ENCODE peak calls at places on chromosomes 4 and X, in ten cellular contexts. One of them, this sample, is unnamed.

GRCh38 chr4:185839770-185840169 is 27.8 kb upstream of the SORBS2 start:
- DNase-seq in left lung: no peak
- DNase-seq in breast epithelium: no peak
- DNase-seq in lung: no peak
- DNase-seq in aorta: no peak
- DNase-seq in heart left ventricle: no peak
- DNase-seq in A549: no peak
- DNase-seq in right lobe of liver: no peak
- DNase-seq in lower lobe of right lung: no peak
- DNase-seq in upper lobe of right lung: no peak
- DNase-seq in this sample: no peak

GRCh38 chrX:118974088-118974907 is at the start of gene LONRF3:
- DNase-seq in lung: peak; percentile 74
- DNase-seq in right lobe of liver: peak; percentile 86
- DNase-seq in aorta: peak; percentile 92
- DNase-seq in lower lobe of right lung: peak; percentile 88
- DNase-seq in left lung: peak; percentile 92
- DNase-seq in upper lobe of right lung: peak; percentile 88
- DNase-seq in heart left ventricle: peak; percentile 68
- DNase-seq in A549: peak; percentile 53
- DNase-seq in breast epithelium: peak; percentile 57
- DNase-seq in this sample: peak; percentile 79

GRCh38 chr4:6105311-6105911 is 87.2 kb upstream of the C4orf50 start:
- DNase-seq in right lobe of liver: no peak
- DNase-seq in breast epithelium: no peak
- DNase-seq in upper lobe of right lung: no peak
- DNase-seq in heart left ventricle: no peak
- DNase-seq in lower lobe of right lung: no peak
- DNase-seq in left lung: no peak
- DNase-seq in lung: no peak
- DNase-seq in aorta: no peak
- DNase-seq in A549: no peak
- DNase-seq in this sample: no peak

GRCh38 chrX:47556045-47556623 is 4.9 kb upstream of the ARAF start:
- DNase-seq in left lung: peak; percentile 87
- DNase-seq in A549: peak; percentile 81
- DNase-seq in lower lobe of right lung: peak; percentile 90
- DNase-seq in breast epithelium: peak; percentile 79
- DNase-seq in heart left ventricle: peak; percentile 90
- DNase-seq in aorta: peak; percentile 92
- DNase-seq in lung: peak; percentile 89
- DNase-seq in right lobe of liver: peak; percentile 86
- DNase-seq in upper lobe of right lung: peak; percentile 91
- DNase-seq in this sample: peak; percentile 92

GRCh38 chrX:41043950-41044349 is 41.3 kb upstream of the USP9X start:
- DNase-seq in right lobe of liver: no peak
- DNase-seq in lower lobe of right lung: no peak
- DNase-seq in heart left ventricle: no peak
- DNase-seq in left lung: no peak
- DNase-seq in aorta: no peak
- DNase-seq in A549: no peak
- DNase-seq in lung: no peak
- DNase-seq in breast epithelium: no peak
- DNase-seq in upper lobe of right lung: no peak
- DNase-seq in this sample: no peak

GRCh38 chrX:21479695-21480280 is 105.6 kb downstream of the CNKSR2 start:
- DNase-seq in upper lobe of right lung: no peak
- DNase-seq in breast epithelium: no peak
- DNase-seq in left lung: no peak
- DNase-seq in aorta: no peak
- DNase-seq in lower lobe of right lung: no peak
- DNase-seq in A549: peak; percentile 6
- DNase-seq in right lobe of liver: no peak
- DNase-seq in heart left ventricle: no peak
- DNase-seq in lung: no peak
- DNase-seq in this sample: no peak

GRCh38 chr4:140151700-140152014 is 2.3 kb downstream of the MAML3 start:
- DNase-seq in breast epithelium: peak; percentile 76
- DNase-seq in lower lobe of right lung: peak; percentile 87
- DNase-seq in A549: peak; percentile 80
- DNase-seq in upper lobe of right lung: peak; percentile 86
- DNase-seq in aorta: peak; percentile 82
- DNase-seq in left lung: no peak
- DNase-seq in right lobe of liver: peak; percentile 93
- DNase-seq in lung: peak; percentile 81
- DNase-seq in heart left ventricle: peak; percentile 87
- DNase-seq in this sample: peak; percentile 84

GRCh38 chrX:103919336-103919682 is 43.1 kb upstream of the TMSB15B start:
- DNase-seq in breast epithelium: no peak
- DNase-seq in A549: peak; percentile 72
- DNase-seq in left lung: no peak
- DNase-seq in upper lobe of right lung: no peak
- DNase-seq in lung: no peak
- DNase-seq in lower lobe of right lung: no peak
- DNase-seq in aorta: no peak
- DNase-seq in heart left ventricle: no peak
- DNase-seq in right lobe of liver: no peak
- DNase-seq in this sample: no peak

GRCh38 chr4:134952305-134952704 is 750.7 kb upstream of the PABPC4L start:
- DNase-seq in A549: no peak
- DNase-seq in left lung: peak; percentile 53
- DNase-seq in heart left ventricle: no peak
- DNase-seq in aorta: no peak
- DNase-seq in upper lobe of right lung: peak; percentile 40
- DNase-seq in right lobe of liver: no peak
- DNase-seq in lung: no peak
- DNase-seq in lower lobe of right lung: peak; percentile 31
- DNase-seq in breast epithelium: no peak
- DNase-seq in this sample: no peak

GRCh38 chrX:148134578-148134977 is 153.4 kb downstream of the FMR1NB start:
- DNase-seq in left lung: no peak
- DNase-seq in right lobe of liver: no peak
- DNase-seq in upper lobe of right lung: no peak
- DNase-seq in A549: no peak
- DNase-seq in aorta: no peak
- DNase-seq in heart left ventricle: no peak
- DNase-seq in lower lobe of right lung: no peak
- DNase-seq in lung: no peak
- DNase-seq in breast epithelium: no peak
- DNase-seq in this sample: no peak

GRCh38 chr4:119536572-119537528 is 91.8 kb downstream of the PDE5A start:
- DNase-seq in upper lobe of right lung: no peak
- DNase-seq in breast epithelium: no peak
- DNase-seq in aorta: no peak
- DNase-seq in lower lobe of right lung: no peak
- DNase-seq in lung: no peak
- DNase-seq in heart left ventricle: no peak
- DNase-seq in left lung: no peak
- DNase-seq in A549: no peak
- DNase-seq in right lobe of liver: no peak
- DNase-seq in this sample: no peak

GRCh38 chr4:46839128-46839527 is 69.9 kb downstream of the COX7B2 start:
- DNase-seq in right lobe of liver: no peak
- DNase-seq in aorta: no peak
- DNase-seq in heart left ventricle: no peak
- DNase-seq in A549: no peak
- DNase-seq in lung: no peak
- DNase-seq in left lung: no peak
- DNase-seq in lower lobe of right lung: no peak
- DNase-seq in breast epithelium: no peak
- DNase-seq in upper lobe of right lung: no peak
- DNase-seq in this sample: no peak

GRCh38 chr4:80129785-80130184 is 56.8 kb upstream of the ANTXR2 start:
- DNase-seq in lung: no peak
- DNase-seq in heart left ventricle: no peak
- DNase-seq in breast epithelium: no peak
- DNase-seq in A549: no peak
- DNase-seq in lower lobe of right lung: no peak
- DNase-seq in upper lobe of right lung: no peak
- DNase-seq in aorta: no peak
- DNase-seq in left lung: no peak
- DNase-seq in right lobe of liver: no peak
- DNase-seq in this sample: no peak

GRCh38 chrX:66728818-66729271 is 90.0 kb upstream of the EDA2R start:
- DNase-seq in right lobe of liver: peak; percentile 52
- DNase-seq in heart left ventricle: peak; percentile 23
- DNase-seq in left lung: no peak
- DNase-seq in lower lobe of right lung: peak; percentile 49
- DNase-seq in aorta: peak; percentile 72
- DNase-seq in lung: peak; percentile 44
- DNase-seq in A549: peak; percentile 30
- DNase-seq in breast epithelium: peak; percentile 54
- DNase-seq in upper lobe of right lung: peak; percentile 66
- DNase-seq in this sample: peak; percentile 38

GRCh38 chr4:37999000-37999745 is 39.0 kb downstream of the PTTG2 start:
- DNase-seq in upper lobe of right lung: no peak
- DNase-seq in lung: no peak
- DNase-seq in right lobe of liver: no peak
- DNase-seq in aorta: no peak
- DNase-seq in breast epithelium: no peak
- DNase-seq in lower lobe of right lung: no peak
- DNase-seq in left lung: no peak
- DNase-seq in heart left ventricle: no peak
- DNase-seq in A549: no peak
- DNase-seq in this sample: peak; percentile 37

GRCh38 chr4:8295471-8295870 is 25.9 kb downstream of the HTRA3 start:
- DNase-seq in upper lobe of right lung: peak; percentile 46
- DNase-seq in lower lobe of right lung: peak; percentile 21
- DNase-seq in lung: no peak
- DNase-seq in A549: no peak
- DNase-seq in right lobe of liver: no peak
- DNase-seq in breast epithelium: no peak
- DNase-seq in aorta: peak; percentile 56
- DNase-seq in heart left ventricle: peak; percentile 6
- DNase-seq in left lung: peak; percentile 57
- DNase-seq in this sample: no peak

GRCh38 chrX:91389026-91389425 is 45.6 kb upstream of the PABPC5 start:
- DNase-seq in right lobe of liver: no peak
- DNase-seq in lower lobe of right lung: no peak
- DNase-seq in aorta: no peak
- DNase-seq in A549: no peak
- DNase-seq in lung: no peak
- DNase-seq in upper lobe of right lung: no peak
- DNase-seq in breast epithelium: no peak
- DNase-seq in heart left ventricle: no peak
- DNase-seq in left lung: no peak
- DNase-seq in this sample: no peak
- H3K4me3 ChIP-seq in right lobe of liver: no peak overlapping the region
- H3K4me3 ChIP-seq in lower lobe of right lung: no peak overlapping the region
- H3K4me3 ChIP-seq in aorta: no peak overlapping the region
- H3K4me3 ChIP-seq in A549: no peak overlapping the region
- H3K4me3 ChIP-seq in lung: no peak overlapping the region
- H3K4me3 ChIP-seq in upper lobe of right lung: no peak overlapping the region
- H3K4me3 ChIP-seq in breast epithelium: no peak overlapping the region
- H3K4me3 ChIP-seq in heart left ventricle: no peak overlapping the region
- H3K4me3 ChIP-seq in left lung: no peak overlapping the region
- H3K4me3 ChIP-seq in this sample: no peak overlapping the region

DNA sequence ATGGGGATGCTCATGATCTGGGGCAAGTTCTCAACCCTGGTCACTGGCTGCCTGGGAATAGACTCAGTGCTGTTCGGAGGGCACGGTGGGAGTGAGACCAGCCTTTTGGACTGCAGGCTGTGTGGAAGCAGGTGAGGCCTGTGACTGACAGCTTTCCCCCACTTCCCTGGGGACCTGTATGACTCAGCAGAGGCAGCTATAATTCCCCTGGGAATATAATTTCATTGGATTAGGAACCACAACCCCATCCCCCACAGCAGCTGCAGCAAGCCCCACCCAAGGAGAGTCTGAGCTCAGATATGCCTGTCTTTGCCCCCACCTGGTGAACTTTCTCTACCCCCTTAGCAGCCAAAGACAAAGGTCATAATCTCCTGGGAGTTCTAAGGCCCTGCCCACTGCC is 408.6 kb downstream of the PPP3CA start:
- DNase-seq in heart left ventricle: no peak
- DNase-seq in lung: no peak
- DNase-seq in breast epithelium: no peak
- DNase-seq in A549: no peak
- DNase-seq in aorta: no peak
- DNase-seq in right lobe of liver: no peak
- DNase-seq in upper lobe of right lung: no peak
- DNase-seq in lower lobe of right lung: no peak
- DNase-seq in left lung: peak; percentile 35
- DNase-seq in this sample: no peak
- H3K4me1 ChIP-seq in heart left ventricle: no peaks in the 10 kb centered on the region
- H3K4me1 ChIP-seq in lung: no peaks in the 10 kb centered on the region
- H3K4me1 ChIP-seq in breast epithelium: no peaks in the 10 kb centered on the region
- H3K4me1 ChIP-seq in A549: no peaks in the 10 kb centered on the region
- H3K4me1 ChIP-seq in aorta: no peaks in the 10 kb centered on the region
- H3K4me1 ChIP-seq in right lobe of liver: no peaks in the 10 kb centered on the region
- H3K4me1 ChIP-seq in upper lobe of right lung: no peaks in the 10 kb centered on the region
- H3K4me1 ChIP-seq in lower lobe of right lung: no peaks in the 10 kb centered on the region
- H3K4me1 ChIP-seq in left lung: no peaks in the 10 kb centered on the region
- H3K4me1 ChIP-seq in this sample: no peaks in the 10 kb centered on the region

GRCh38 chr4:53161475-53162423 is 204.1 kb downstream of the SCFD2 start:
- DNase-seq in lung: no peak
- DNase-seq in breast epithelium: no peak
- DNase-seq in A549: no peak
- DNase-seq in right lobe of liver: no peak
- DNase-seq in aorta: no peak
- DNase-seq in upper lobe of right lung: no peak
- DNase-seq in left lung: no peak
- DNase-seq in heart left ventricle: no peak
- DNase-seq in lower lobe of right lung: no peak
- DNase-seq in this sample: no peak
- H3K4me3 ChIP-seq in lung: no peak overlapping the region
- H3K4me3 ChIP-seq in breast epithelium: no peak overlapping the region
- H3K4me3 ChIP-seq in A549: no peak overlapping the region
- H3K4me3 ChIP-seq in right lobe of liver: no peak overlapping the region
- H3K4me3 ChIP-seq in aorta: no peak overlapping the region
- H3K4me3 ChIP-seq in upper lobe of right lung: no peak overlapping the region
- H3K4me3 ChIP-seq in left lung: no peak overlapping the region
- H3K4me3 ChIP-seq in heart left ventricle: no peak overlapping the region
- H3K4me3 ChIP-seq in lower lobe of right lung: no peak overlapping the region
- H3K4me3 ChIP-seq in this sample: no peak overlapping the region

DNA sequence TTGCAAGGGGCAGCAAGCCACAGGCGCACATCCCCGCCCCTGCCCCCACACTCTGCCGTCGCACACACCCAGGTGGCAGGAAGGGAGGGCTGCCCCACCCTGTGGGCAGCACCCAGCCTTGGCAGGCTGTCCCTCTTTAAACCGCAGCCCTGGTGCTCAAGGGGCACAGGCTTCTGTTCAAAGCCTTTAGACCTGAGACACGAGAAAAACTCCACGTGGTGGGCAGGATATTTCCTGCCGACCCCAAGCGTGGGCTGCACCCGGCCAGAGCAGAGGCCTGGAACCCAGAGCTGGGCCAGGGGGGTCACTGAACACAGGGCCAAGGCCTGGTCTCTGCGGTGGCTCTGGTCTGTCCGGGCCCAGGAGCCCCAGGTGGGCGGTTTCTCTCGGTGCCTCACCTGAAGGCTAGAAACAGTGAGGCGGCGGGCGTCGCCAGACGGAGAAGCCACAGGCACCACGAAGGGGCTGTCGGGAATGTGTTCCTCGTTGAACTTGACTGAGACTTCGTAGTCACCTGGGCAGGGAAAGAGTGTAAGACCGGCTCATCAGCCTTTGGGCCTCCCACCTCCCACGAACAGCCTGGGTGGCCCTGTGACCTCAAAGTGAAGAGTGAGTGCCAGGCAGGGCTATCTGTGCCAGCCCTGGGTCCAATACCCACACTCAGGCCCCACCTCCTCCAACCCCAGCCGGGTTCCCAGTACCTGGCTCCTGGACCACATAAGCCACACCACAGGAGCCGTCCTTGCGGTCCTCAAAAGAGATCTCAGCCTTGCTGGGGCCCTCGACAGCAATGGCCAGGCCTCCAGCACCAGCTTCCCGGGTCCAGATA is 23.0 kb downstream of the FLNA start:
- DNase-seq in upper lobe of right lung: peak; percentile 67
- DNase-seq in breast epithelium: no peak
- DNase-seq in heart left ventricle: no peak
- DNase-seq in lung: no peak
- DNase-seq in lower lobe of right lung: peak; percentile 54
- DNase-seq in aorta: no peak
- DNase-seq in left lung: peak; percentile 50
- DNase-seq in right lobe of liver: no peak
- DNase-seq in A549: no peak
- DNase-seq in this sample: no peak
- H3K4me1 ChIP-seq in upper lobe of right lung: no peaks in the 10 kb centered on the region
- H3K4me1 ChIP-seq in breast epithelium: no peaks in the 10 kb centered on the region
- H3K4me1 ChIP-seq in heart left ventricle: peaks cover 14% of the 10 kb centered on the region
- H3K4me1 ChIP-seq in lung: peaks cover 3% of the 10 kb centered on the region
- H3K4me1 ChIP-seq in lower lobe of right lung: peaks cover 33% of the 10 kb centered on the region
- H3K4me1 ChIP-seq in aorta: no peaks in the 10 kb centered on the region
- H3K4me1 ChIP-seq in left lung: no peaks in the 10 kb centered on the region
- H3K4me1 ChIP-seq in right lobe of liver: no peaks in the 10 kb centered on the region
- H3K4me1 ChIP-seq in A549: peaks cover 79% of the 10 kb centered on the region
- H3K4me1 ChIP-seq in this sample: no peaks in the 10 kb centered on the region

This sample was measured in body of pancreas.